ENCODE peak calls at places on chromosomes 3 and 15, in five cellular contexts. X, V, P, F and U are unnamed samples.

GRCh38 chr3:196454935-196455334 is 22.7 kb upstream of the UBXN7 start:
- DNase-seq in F (no peak), X (no peak), P (no peak), V (no peak), U (no peak)

GRCh38 chr15:59501531-59502113 is 63.6 kb downstream of the FAM81A start:
- DNase-seq in F (peak), X (no peak), P (peak), V (no peak), U (peak)

GRCh38 chr3:194276768-194277546 is 74.2 kb downstream of the CPN2 start:
- DNase-seq in P (peak), F (no peak), V (peak), X (peak), U (no peak)

GRCh38 chr3:29701326-29701983 is 420.6 kb downstream of the RBMS3 start:
- DNase-seq in X (no peak), P (no peak), V (peak), F (no peak), U (no peak)

GRCh38 chr3:148202386-148202785 is 495.3 kb upstream of the AGTR1 start:
- DNase-seq in V (no peak), F (no peak), P (no peak), X (no peak), U (no peak)

GRCh38 chr15:62262305-62262941 is 97.3 kb upstream of the C2CD4B start:
- DNase-seq in V (no peak), X (no peak), P (peak), F (no peak), U (no peak)

GRCh38 chr3:72100062-72100511 is 315.1 kb upstream of the PROK2 start:
- DNase-seq in V (no peak), P (no peak), X (no peak), F (no peak), U (no peak)

GRCh38 chr3:143712522-143712921 is 135.7 kb downstream of the SLC9A9 start:
- DNase-seq in P (no peak), V (no peak), X (no peak), F (no peak), U (peak)

GRCh38 chr15:101043911-101044624 is 124.9 kb downstream of the LRRK1 start:
- DNase-seq in F (no peak), V (no peak), X (peak), P (no peak), U (no peak)

GRCh38 chr15:49468440-49468839 is 45.4 kb downstream of the FGF7 start:
- DNase-seq in V (no peak), P (no peak), F (no peak), X (no peak), U (no peak)

GRCh38 chr15:82043726-82044372 is 2.0 kb downstream of the MEX3B start:
- DNase-seq in F (no peak), P (no peak), X (no peak), V (peak), U (no peak)

GRCh38 chr3:51379301-51379700 is 5.8 kb upstream of the MANF start:
- DNase-seq in X (no peak), F (no peak), P (no peak), V (no peak), U (no peak)

GRCh38 chr15:31442203-31443090 is 115.8 kb downstream of the KLF13 start:
- DNase-seq in F (peak), X (no peak), P (no peak), V (peak), U (peak)

GRCh38 chr3:52432225-52432624 is 12.7 kb downstream of the SEMA3G start:
- DNase-seq in P (no peak), F (no peak), X (no peak), V (no peak), U (no peak)

GRCh38 chr3:52430416-52430810 is 14.5 kb downstream of the SEMA3G start:
- DNase-seq in P (no peak), F (no peak), X (no peak), V (peak), U (no peak)

GRCh38 chr3:52432631-52433030 is 12.3 kb downstream of the SEMA3G start:
- DNase-seq in X (no peak), P (no peak), V (peak), F (no peak), U (no peak)

GRCh38 chr3:52429779-52430415 is 15.0 kb downstream of the SEMA3G start:
- DNase-seq in X (no peak), F (no peak), P (peak), V (peak), U (no peak)

DNA sequence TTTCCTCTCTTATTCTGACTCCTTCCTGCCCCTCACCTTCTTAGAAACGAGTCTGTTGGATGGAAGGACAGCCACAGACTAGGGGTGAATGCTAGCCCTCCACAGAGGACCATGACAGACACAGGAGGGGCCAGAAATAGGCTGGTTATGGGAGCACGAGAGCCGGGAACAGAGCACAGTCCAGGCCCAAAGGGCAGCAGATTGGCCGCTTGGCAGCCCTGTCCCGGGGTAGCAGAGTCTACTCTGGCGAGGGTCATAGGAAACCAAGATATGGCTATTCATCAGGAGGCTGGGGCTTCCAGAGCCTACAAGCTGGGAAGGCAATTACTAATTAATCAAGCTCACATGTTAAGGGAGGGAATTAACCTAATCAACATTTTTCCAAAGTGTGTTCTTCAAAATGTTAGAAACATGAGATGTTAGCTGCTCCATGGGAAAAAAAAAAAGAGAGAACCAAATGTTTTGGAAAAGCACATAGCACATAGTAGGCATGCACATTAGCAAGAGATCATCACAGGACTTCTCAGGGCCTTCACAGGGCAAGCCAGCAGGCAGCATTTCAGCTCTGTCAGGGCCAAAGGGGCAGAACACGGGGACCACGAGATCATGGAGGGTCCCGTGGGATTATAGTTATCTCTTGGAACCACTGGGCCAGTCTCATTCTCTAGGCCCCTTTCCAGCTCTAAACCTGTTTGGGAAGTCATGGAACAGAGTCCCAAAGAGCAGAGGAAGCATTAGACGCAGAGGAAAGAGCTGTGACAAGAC is 13.3 kb downstream of the SEMA3G start:
- DNase-seq in P (no peak), X (no peak), V (peak), F (no peak), U (no peak)
- H3K27ac ChIP-seq in P (no peak), X (no peak), V (no peak), F (no peak), U (no peak)

GRCh38 chr3:16336876-16337275 is 71.9 kb downstream of the OXNAD1 start:
- DNase-seq in X (no peak), V (no peak), P (no peak), F (no peak), U (no peak)

GRCh38 chr3:16335364-16335763 is 70.4 kb downstream of the OXNAD1 start:
- DNase-seq in F (no peak), X (no peak), V (no peak), P (no peak), U (no peak)

GRCh38 chr3:16338999-16339398 is 74.0 kb downstream of the OXNAD1 start:
- DNase-seq in V (no peak), F (peak), P (peak), X (no peak), U (peak)

GRCh38 chr3:16335772-16336621 is 71.0 kb downstream of the OXNAD1 start:
- DNase-seq in F (no peak), P (no peak), X (no peak), V (no peak), U (no peak)

DNA sequence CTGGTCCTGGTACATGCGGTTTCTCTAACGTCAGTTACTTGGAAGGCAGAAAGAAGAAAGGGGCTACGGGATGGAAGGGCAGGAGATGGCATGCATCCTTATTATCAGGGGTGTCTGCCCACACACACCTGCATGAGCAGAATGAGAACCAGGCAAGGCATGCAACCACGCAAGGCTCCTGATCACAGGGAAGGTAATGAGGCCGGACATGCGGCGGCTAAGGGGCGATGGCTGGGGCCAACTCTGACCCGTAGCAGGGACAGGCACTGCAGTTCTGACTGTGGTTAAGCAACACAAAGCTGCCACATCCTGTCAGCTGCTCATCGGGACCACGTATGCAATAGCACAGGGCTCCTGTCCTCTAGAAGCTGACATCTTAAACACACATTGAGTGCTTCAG is 73.1 kb downstream of the OXNAD1 start:
- DNase-seq in P (no peak), X (no peak), F (no peak), V (no peak), U (no peak)
- H3K27ac ChIP-seq in P (no peak), X (no peak), F (no peak), V (no peak), U (no peak)

GRCh38 chr3:38227989-38228388 is 37.6 kb upstream of the SLC22A13 start:
- DNase-seq in X (no peak), P (peak), V (no peak), F (peak), U (peak)

GRCh38 chr3:38226273-38226672 is 39.3 kb upstream of the SLC22A13 start:
- DNase-seq in F (no peak), X (no peak), V (no peak), P (peak), U (peak)

GRCh38 chr3:38232701-38233100 is 32.9 kb upstream of the SLC22A13 start:
- DNase-seq in V (no peak), P (no peak), F (no peak), X (no peak), U (no peak)

GRCh38 chr3:38224357-38224756 is 41.3 kb upstream of the SLC22A13 start:
- DNase-seq in V (no peak), P (no peak), F (no peak), X (no peak), U (no peak)

GRCh38 chr3:38229036-38229435 is 36.6 kb upstream of the SLC22A13 start:
- DNase-seq in X (no peak), F (no peak), P (no peak), V (no peak), U (no peak)
- H3K27ac ChIP-seq in X (no peak), F (no peak), P (no peak), V (no peak), U (no peak)

GRCh38 chr15:74892931-74893330 is 3.1 kb downstream of the MPI start:
- DNase-seq in F (no peak), V (no peak), P (no peak), X (no peak), U (no peak)
- H3K27ac ChIP-seq in F (no peak), V (no peak), P (no peak), X (no peak), U (no peak)

DNA sequence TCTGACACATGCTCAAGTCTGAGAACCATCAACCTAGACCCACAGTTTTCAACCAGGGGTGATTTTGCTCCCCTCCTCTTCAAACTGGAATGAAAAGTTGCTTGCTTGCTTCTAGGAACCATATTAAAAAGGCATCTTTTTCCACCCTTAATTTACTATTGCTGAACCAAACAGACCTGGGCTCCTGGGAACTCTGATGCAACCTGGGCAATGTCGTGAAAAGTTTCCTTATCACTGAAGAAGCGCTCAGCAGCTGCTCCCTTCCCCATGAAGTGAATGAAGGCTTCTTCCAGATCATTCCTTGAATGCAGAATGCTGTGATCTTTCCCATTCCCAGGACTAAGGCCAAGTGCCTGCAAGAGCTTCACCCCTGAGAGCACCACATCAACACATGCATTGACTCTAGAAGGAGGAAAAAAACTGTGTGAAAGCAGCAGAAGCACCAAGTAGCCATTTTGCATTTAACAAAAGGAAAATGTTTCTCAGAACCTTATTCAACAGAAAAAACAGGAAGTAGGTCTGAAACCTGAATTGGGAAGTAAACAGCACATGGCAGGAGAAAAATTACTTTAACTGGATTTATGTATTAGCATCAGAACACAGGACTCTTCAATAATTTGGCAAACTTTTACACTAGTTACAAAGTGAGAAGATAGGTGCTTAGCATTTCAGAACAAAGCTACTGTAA is 8.7 kb downstream of the ADPGK start:
- DNase-seq in P (no peak), F (no peak), X (no peak), V (no peak), U (no peak)
- H3K27ac ChIP-seq in P (no peak), F (no peak), X (no peak), V (no peak), U (no peak)

GRCh38 chr3:169781209-169781855 is 8.1 kb downstream of the MYNN start:
- DNase-seq in X (no peak), V (no peak), P (no peak), F (no peak), U (no peak)
- H3K27ac ChIP-seq in X (no peak), V (no peak), P (no peak), F (no peak), U (no peak)

DNA sequence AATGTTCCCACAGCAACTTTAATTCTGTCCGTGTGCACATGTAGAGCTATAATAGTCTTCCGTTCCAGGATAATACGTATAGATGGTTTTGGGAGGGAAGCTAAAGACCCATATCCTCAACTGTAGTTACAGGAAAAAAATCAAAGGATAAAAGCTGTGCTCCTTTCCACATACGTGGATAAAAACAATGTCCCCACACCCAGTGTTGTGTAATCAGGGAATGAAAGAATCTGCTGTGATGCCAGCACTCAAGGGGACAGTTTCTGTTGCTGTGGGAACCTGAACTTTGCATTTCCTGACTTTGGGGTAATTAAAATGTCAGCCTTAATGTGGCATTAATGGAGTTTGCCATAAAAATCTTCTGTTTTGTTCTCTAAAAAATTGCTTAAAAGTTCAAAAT is 82.3 kb downstream of the TIGIT start:
- DNase-seq in V (no peak), X (no peak), P (no peak), F (no peak), U (no peak)
- H3K27ac ChIP-seq in V (no peak), X (no peak), P (no peak), F (no peak), U (no peak)

DNA sequence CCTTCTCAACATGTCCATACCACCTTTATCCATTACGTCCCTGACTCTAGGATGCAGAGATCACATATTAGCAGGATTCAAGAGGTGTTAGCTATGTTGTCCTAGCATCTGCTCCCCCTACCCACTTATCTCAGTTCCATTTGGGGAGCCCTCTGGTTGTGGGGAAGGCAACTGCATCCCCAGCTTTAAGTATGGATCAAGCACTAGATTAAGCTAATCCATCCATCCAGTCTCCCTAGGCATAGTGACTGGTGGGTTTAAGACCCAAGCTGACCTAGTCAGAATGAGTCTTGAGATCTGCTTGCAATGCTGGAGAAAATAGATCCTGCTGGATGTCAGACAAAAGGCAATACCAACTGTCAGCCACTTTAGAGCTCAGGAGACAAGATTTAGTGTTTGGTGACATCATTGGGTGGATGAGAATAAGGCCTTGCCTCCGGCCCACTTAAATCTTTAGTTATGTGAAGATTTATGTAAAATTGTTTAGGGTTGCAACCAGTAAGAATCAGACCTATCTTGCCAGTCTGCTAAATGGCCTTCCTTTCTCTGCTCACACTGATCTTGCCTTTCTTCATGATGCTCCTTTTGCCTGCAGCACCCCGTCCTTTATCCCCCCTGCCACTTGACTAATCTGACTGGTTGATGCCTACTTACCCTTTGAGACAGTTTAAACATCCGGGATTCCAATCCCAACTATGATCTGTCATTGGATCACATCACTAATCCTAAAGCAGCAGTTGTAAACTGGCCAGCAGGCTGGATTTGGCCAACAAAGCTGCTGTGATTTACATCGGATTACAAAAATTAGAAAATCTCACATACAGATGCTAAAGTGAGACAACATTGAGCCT is 2.1 kb upstream of the ISY1 start:
- DNase-seq in F (peak), X (no peak), V (no peak), P (peak), U (no peak)
- H3K27ac ChIP-seq in F (no peak), X (no peak), V (no peak), P (no peak), U (no peak)